ENCODE peak calls at places on chromosomes 3 and 15, in eight cellular contexts. One of them, this sample, is unnamed.
A peak's percentile ranks its signal among the peaks of the same experiment; 100 is the strongest.

GRCh38 chr3:123300572-123300971 is 98.8 kb downstream of the SEC22A start:
- DNase-seq in Panc1: no peak
- DNase-seq in esophagus squamous epithelium: no peak
- DNase-seq in mucosa of descending colon: no peak
- DNase-seq in HL-60: no peak
- DNase-seq in SK-N-SH: no peak
- DNase-seq in cardiac fibroblast: no peak
- DNase-seq in bronchial epithelial cell: no peak
- DNase-seq in this sample: no peak

GRCh38 chr15:52255008-52255407 is 40.6 kb downstream of the MYO5C start:
- DNase-seq in Panc1: no peak
- DNase-seq in esophagus squamous epithelium: no peak
- DNase-seq in mucosa of descending colon: no peak
- DNase-seq in HL-60: no peak
- DNase-seq in SK-N-SH: no peak
- DNase-seq in cardiac fibroblast: peak; percentile 46
- DNase-seq in bronchial epithelial cell: peak; percentile 81
- DNase-seq in this sample: no peak

GRCh38 chr3:19149388-19149787 is 1.1 kb downstream of the KCNH8 start:
- DNase-seq in Panc1: no peak
- DNase-seq in esophagus squamous epithelium: no peak
- DNase-seq in mucosa of descending colon: peak; percentile 51
- DNase-seq in HL-60: no peak
- DNase-seq in SK-N-SH: no peak
- DNase-seq in cardiac fibroblast: peak; percentile 37
- DNase-seq in bronchial epithelial cell: peak; percentile 37
- DNase-seq in this sample: no peak

GRCh38 chr3:175066617-175067415 is 207.7 kb downstream of the NAALADL2 start:
- DNase-seq in Panc1: no peak
- DNase-seq in esophagus squamous epithelium: no peak
- DNase-seq in mucosa of descending colon: no peak
- DNase-seq in HL-60: no peak
- DNase-seq in SK-N-SH: no peak
- DNase-seq in cardiac fibroblast: no peak
- DNase-seq in bronchial epithelial cell: no peak
- DNase-seq in this sample: no peak

GRCh38 chr15:37793851-37794250 is 140.6 kb upstream of the TMCO5A start:
- DNase-seq in Panc1: no peak
- DNase-seq in esophagus squamous epithelium: no peak
- DNase-seq in mucosa of descending colon: no peak
- DNase-seq in HL-60: no peak
- DNase-seq in SK-N-SH: peak; percentile 60
- DNase-seq in cardiac fibroblast: no peak
- DNase-seq in bronchial epithelial cell: no peak
- DNase-seq in this sample: no peak

GRCh38 chr15:62306851-62307504 is 141.9 kb upstream of the C2CD4B start:
- DNase-seq in Panc1: peak; percentile 25
- DNase-seq in esophagus squamous epithelium: no peak
- DNase-seq in mucosa of descending colon: peak; percentile 70
- DNase-seq in HL-60: no peak
- DNase-seq in SK-N-SH: peak; percentile 72
- DNase-seq in cardiac fibroblast: peak; percentile 88
- DNase-seq in bronchial epithelial cell: peak; percentile 61
- DNase-seq in this sample: no peak

GRCh38 chr3:134149286-134149685 is 101.4 kb downstream of the RYK start:
- DNase-seq in Panc1: no peak
- DNase-seq in esophagus squamous epithelium: no peak
- DNase-seq in mucosa of descending colon: no peak
- DNase-seq in HL-60: no peak
- DNase-seq in SK-N-SH: no peak
- DNase-seq in cardiac fibroblast: no peak
- DNase-seq in bronchial epithelial cell: no peak
- DNase-seq in this sample: no peak

GRCh38 chr3:149131594-149131993 is 2.2 kb downstream of the HPS3 start:
- DNase-seq in Panc1: no peak
- DNase-seq in esophagus squamous epithelium: no peak
- DNase-seq in mucosa of descending colon: no peak
- DNase-seq in HL-60: no peak
- DNase-seq in SK-N-SH: no peak
- DNase-seq in cardiac fibroblast: no peak
- DNase-seq in bronchial epithelial cell: no peak
- DNase-seq in this sample: no peak

GRCh38 chr15:68797589-68798377 is 22.9 kb downstream of the ANP32A start:
- DNase-seq in Panc1: no peak
- DNase-seq in esophagus squamous epithelium: no peak
- DNase-seq in mucosa of descending colon: no peak
- DNase-seq in HL-60: no peak
- DNase-seq in SK-N-SH: peak; percentile 45
- DNase-seq in cardiac fibroblast: peak; percentile 34
- DNase-seq in bronchial epithelial cell: no peak
- DNase-seq in this sample: no peak

GRCh38 chr3:168212664-168213255 is 117.0 kb upstream of the GOLIM4 start:
- DNase-seq in Panc1: no peak
- DNase-seq in esophagus squamous epithelium: no peak
- DNase-seq in mucosa of descending colon: no peak
- DNase-seq in HL-60: no peak
- DNase-seq in SK-N-SH: no peak
- DNase-seq in cardiac fibroblast: no peak
- DNase-seq in bronchial epithelial cell: no peak
- DNase-seq in this sample: no peak

GRCh38 chr3:186283096-186283495 is 78.9 kb downstream of the DGKG start:
- DNase-seq in Panc1: no peak
- DNase-seq in esophagus squamous epithelium: no peak
- DNase-seq in mucosa of descending colon: no peak
- DNase-seq in HL-60: no peak
- DNase-seq in SK-N-SH: no peak
- DNase-seq in cardiac fibroblast: no peak
- DNase-seq in bronchial epithelial cell: peak; percentile 35
- DNase-seq in this sample: no peak

GRCh38 chr3:48267782-48268181 is 26.9 kb downstream of the ZNF589 start:
- DNase-seq in Panc1: no peak
- DNase-seq in esophagus squamous epithelium: no peak
- DNase-seq in mucosa of descending colon: peak; percentile 28
- DNase-seq in HL-60: no peak
- DNase-seq in SK-N-SH: no peak
- DNase-seq in cardiac fibroblast: no peak
- DNase-seq in bronchial epithelial cell: peak; percentile 71
- DNase-seq in this sample: no peak

GRCh38 chr3:58052373-58053273 is 44.4 kb downstream of the FLNB start:
- DNase-seq in Panc1: peak; percentile 87
- DNase-seq in esophagus squamous epithelium: peak; percentile 4
- DNase-seq in mucosa of descending colon: peak; percentile 73
- DNase-seq in HL-60: no peak
- DNase-seq in SK-N-SH: no peak
- DNase-seq in cardiac fibroblast: peak; percentile 91
- DNase-seq in bronchial epithelial cell: peak; percentile 96
- DNase-seq in this sample: peak; percentile 97

GRCh38 chr3:182671942-182672341 is 121.4 kb upstream of the ATP11B start:
- DNase-seq in Panc1: no peak
- DNase-seq in esophagus squamous epithelium: no peak
- DNase-seq in mucosa of descending colon: no peak
- DNase-seq in HL-60: no peak
- DNase-seq in SK-N-SH: peak; percentile 63
- DNase-seq in cardiac fibroblast: peak; percentile 20
- DNase-seq in bronchial epithelial cell: no peak
- DNase-seq in this sample: no peak
- TF ChIP-seq CTCF in Panc1: no peak
- TF ChIP-seq CTCF in esophagus squamous epithelium: no peak
- TF ChIP-seq CTCF in mucosa of descending colon: no peak
- TF ChIP-seq CTCF in HL-60: no peak
- TF ChIP-seq CTCF in SK-N-SH: no peak
- TF ChIP-seq CTCF in cardiac fibroblast: no peak
- TF ChIP-seq CTCF in bronchial epithelial cell: no peak
- TF ChIP-seq CTCF in this sample: no peak

GRCh38 chr15:90421527-90421926 is 33.5 kb downstream of the IQGAP1 start:
- DNase-seq in Panc1: no peak
- DNase-seq in esophagus squamous epithelium: no peak
- DNase-seq in mucosa of descending colon: no peak
- DNase-seq in HL-60: no peak
- DNase-seq in SK-N-SH: no peak
- DNase-seq in cardiac fibroblast: no peak
- DNase-seq in bronchial epithelial cell: no peak
- DNase-seq in this sample: no peak

GRCh38 chr15:90419738-90420487 is 31.9 kb downstream of the IQGAP1 start:
- DNase-seq in Panc1: no peak
- DNase-seq in esophagus squamous epithelium: no peak
- DNase-seq in mucosa of descending colon: no peak
- DNase-seq in HL-60: no peak
- DNase-seq in SK-N-SH: no peak
- DNase-seq in cardiac fibroblast: peak; percentile 75
- DNase-seq in bronchial epithelial cell: peak; percentile 85
- DNase-seq in this sample: no peak

GRCh38 chr15:90422043-90422442 is 34.0 kb downstream of the IQGAP1 start:
- DNase-seq in Panc1: no peak
- DNase-seq in esophagus squamous epithelium: no peak
- DNase-seq in mucosa of descending colon: no peak
- DNase-seq in HL-60: no peak
- DNase-seq in SK-N-SH: no peak
- DNase-seq in cardiac fibroblast: no peak
- DNase-seq in bronchial epithelial cell: no peak
- DNase-seq in this sample: no peak

GRCh38 chr15:90419202-90419601 is 31.2 kb downstream of the IQGAP1 start:
- DNase-seq in Panc1: no peak
- DNase-seq in esophagus squamous epithelium: no peak
- DNase-seq in mucosa of descending colon: no peak
- DNase-seq in HL-60: no peak
- DNase-seq in SK-N-SH: no peak
- DNase-seq in cardiac fibroblast: no peak
- DNase-seq in bronchial epithelial cell: peak; percentile 32
- DNase-seq in this sample: no peak

GRCh38 chr15:90420488-90420850 is 32.4 kb downstream of the IQGAP1 start:
- DNase-seq in Panc1: no peak
- DNase-seq in esophagus squamous epithelium: no peak
- DNase-seq in mucosa of descending colon: no peak
- DNase-seq in HL-60: no peak
- DNase-seq in SK-N-SH: no peak
- DNase-seq in cardiac fibroblast: no peak
- DNase-seq in bronchial epithelial cell: no peak
- DNase-seq in this sample: no peak
- H3K4me3 ChIP-seq in Panc1: peak overlapping the region; percentile 26
- H3K4me3 ChIP-seq in esophagus squamous epithelium: peak overlapping the region; percentile 1
- H3K4me3 ChIP-seq in mucosa of descending colon: no peak overlapping the region
- H3K4me3 ChIP-seq in HL-60: no peak overlapping the region
- H3K4me3 ChIP-seq in SK-N-SH: peak overlapping the region; percentile 21
- H3K4me3 ChIP-seq in cardiac fibroblast: no peak overlapping the region
- H3K4me3 ChIP-seq in bronchial epithelial cell: no peak overlapping the region
- H3K4me3 ChIP-seq in this sample: peak overlapping the region; percentile 31

DNA sequence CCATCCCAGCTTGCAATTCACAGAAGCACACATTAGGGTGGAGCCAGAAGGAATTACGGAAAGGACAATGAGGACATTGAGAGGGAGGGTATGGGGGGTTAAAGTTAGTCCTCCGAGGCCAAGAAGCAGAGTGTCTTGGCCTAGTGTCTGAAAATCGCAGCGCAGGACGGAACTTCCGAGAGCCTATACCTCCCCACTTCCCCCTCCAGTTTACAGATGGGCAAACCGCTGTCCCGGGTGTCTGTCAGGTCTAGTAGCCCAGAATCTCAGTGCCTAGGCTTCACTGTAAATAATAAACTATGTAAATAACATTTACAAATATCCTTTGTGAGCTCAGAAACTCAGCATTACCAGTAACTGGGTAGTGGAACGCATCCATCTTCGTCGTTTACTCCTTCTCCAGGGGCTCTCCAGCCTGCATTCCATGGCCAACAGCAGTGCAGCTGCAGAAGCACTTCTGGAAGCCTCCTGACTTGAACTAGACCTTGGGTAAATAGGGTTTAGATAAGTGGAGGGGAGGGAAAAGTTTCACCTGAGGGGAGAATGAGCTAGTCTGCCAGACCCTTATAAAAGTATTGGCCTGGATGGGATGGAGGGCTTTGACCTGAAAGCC is 962 bp downstream of the ADPRH start:
- DNase-seq in Panc1: no peak
- DNase-seq in esophagus squamous epithelium: no peak
- DNase-seq in mucosa of descending colon: peak; percentile 39
- DNase-seq in HL-60: no peak
- DNase-seq in SK-N-SH: peak; percentile 22
- DNase-seq in cardiac fibroblast: peak; percentile 39
- DNase-seq in bronchial epithelial cell: no peak
- DNase-seq in this sample: no peak
- TF ChIP-seq CTCF in Panc1: no peak
- TF ChIP-seq CTCF in esophagus squamous epithelium: no peak
- TF ChIP-seq CTCF in mucosa of descending colon: no peak
- TF ChIP-seq CTCF in HL-60: no peak
- TF ChIP-seq CTCF in SK-N-SH: no peak
- TF ChIP-seq CTCF in cardiac fibroblast: no peak
- TF ChIP-seq CTCF in bronchial epithelial cell: no peak
- TF ChIP-seq CTCF in this sample: no peak

DNA sequence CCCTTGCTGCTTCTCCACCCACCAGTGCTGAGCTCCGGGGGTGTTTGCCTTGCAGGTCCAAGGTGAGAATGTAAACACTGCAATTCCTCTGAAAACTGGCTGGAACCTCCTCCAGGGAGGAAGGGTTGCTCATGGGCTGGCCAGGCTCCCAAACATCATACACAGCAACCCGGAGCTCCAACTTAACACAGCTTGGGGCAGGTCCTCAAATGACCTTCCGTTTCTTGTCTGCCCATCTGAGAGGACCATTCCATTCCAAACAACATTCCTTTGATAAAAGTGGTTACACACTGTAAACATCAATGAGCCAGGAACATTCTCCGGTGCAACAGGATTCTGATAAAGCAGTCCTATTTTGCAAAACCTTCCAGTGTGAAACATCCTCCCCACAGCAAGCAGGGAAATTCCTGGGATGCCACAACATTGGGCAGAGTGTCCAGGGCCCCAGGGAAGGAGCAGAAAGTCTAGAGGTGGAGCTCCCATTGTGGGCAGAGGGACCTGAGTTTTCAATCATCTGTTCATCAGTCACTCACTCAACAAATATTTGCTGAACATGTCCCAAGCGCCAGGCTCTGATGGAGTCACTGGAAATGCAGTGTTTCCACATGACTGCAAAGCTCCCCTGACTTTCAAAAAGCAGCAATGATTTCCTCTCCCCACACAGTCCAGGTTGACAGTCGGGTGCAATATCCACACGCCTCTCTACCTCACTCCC is 7.3 kb upstream of the HEG1 start:
- DNase-seq in Panc1: peak; percentile 98
- DNase-seq in esophagus squamous epithelium: no peak
- DNase-seq in mucosa of descending colon: no peak
- DNase-seq in HL-60: no peak
- DNase-seq in SK-N-SH: no peak
- DNase-seq in cardiac fibroblast: peak; percentile 97
- DNase-seq in bronchial epithelial cell: peak; percentile 88
- DNase-seq in this sample: no peak
- H3K4me3 ChIP-seq in Panc1: no peak overlapping the region
- H3K4me3 ChIP-seq in esophagus squamous epithelium: no peak overlapping the region
- H3K4me3 ChIP-seq in mucosa of descending colon: no peak overlapping the region
- H3K4me3 ChIP-seq in HL-60: no peak overlapping the region
- H3K4me3 ChIP-seq in SK-N-SH: no peak overlapping the region
- H3K4me3 ChIP-seq in cardiac fibroblast: no peak overlapping the region
- H3K4me3 ChIP-seq in bronchial epithelial cell: no peak overlapping the region
- H3K4me3 ChIP-seq in this sample: no peak overlapping the region

GRCh38 chr3:136495213-136495612 is 245.1 kb downstream of the PCCB start:
- DNase-seq in Panc1: no peak
- DNase-seq in esophagus squamous epithelium: no peak
- DNase-seq in mucosa of descending colon: no peak
- DNase-seq in HL-60: no peak
- DNase-seq in SK-N-SH: no peak
- DNase-seq in cardiac fibroblast: no peak
- DNase-seq in bronchial epithelial cell: no peak
- DNase-seq in this sample: no peak
- TF ChIP-seq CTCF in Panc1: no peak
- TF ChIP-seq CTCF in esophagus squamous epithelium: no peak
- TF ChIP-seq CTCF in mucosa of descending colon: no peak
- TF ChIP-seq CTCF in HL-60: no peak
- TF ChIP-seq CTCF in SK-N-SH: no peak
- TF ChIP-seq CTCF in cardiac fibroblast: no peak
- TF ChIP-seq CTCF in bronchial epithelial cell: no peak
- TF ChIP-seq CTCF in this sample: no peak